ENCODE peak calls at places on chromosome 21, in four cellular contexts. One of them, this sample, is unnamed.
A peak's percentile ranks its signal among the peaks of the same experiment; 100 is the strongest.

GRCh38 chr21:28454978-28455600 is 537.6 kb downstream of the LTN1 start:
- DNase-seq in K562: no peak
- DNase-seq in GM12878: no peak
- DNase-seq in H1: no peak
- DNase-seq in this sample: no peak

GRCh38 chr21:14382486-14382834 is 486 bp downstream of the HSPA13 start:
- DNase-seq in GM12878: no peak
- DNase-seq in H1: no peak
- DNase-seq in K562: no peak
- DNase-seq in this sample: no peak

GRCh38 chr21:32994305-32994704 is 31.4 kb upstream of the OLIG2 start:
- DNase-seq in GM12878: no peak
- DNase-seq in K562: peak; percentile 25
- DNase-seq in H1: no peak
- DNase-seq in this sample: no peak

GRCh38 chr21:40967771-40968170 is 120.8 kb upstream of the DSCAM start:
- DNase-seq in K562: no peak
- DNase-seq in GM12878: no peak
- DNase-seq in H1: peak; percentile 31
- DNase-seq in this sample: no peak

GRCh38 chr21:25528511-25528910 is 78.8 kb downstream of the MRPL39 start:
- DNase-seq in H1: no peak
- DNase-seq in GM12878: no peak
- DNase-seq in K562: no peak
- DNase-seq in this sample: no peak

GRCh38 chr21:32770514-32771133 is 931 bp downstream of the PAXBP1 start:
- DNase-seq in H1: no peak
- DNase-seq in K562: no peak
- DNase-seq in GM12878: no peak
- DNase-seq in this sample: peak; percentile 10

GRCh38 chr21:37863842-37864241 is 52.4 kb downstream of the KCNJ6 start:
- DNase-seq in H1: no peak
- DNase-seq in GM12878: no peak
- DNase-seq in K562: no peak
- DNase-seq in this sample: no peak

GRCh38 chr21:31279214-31279613 is 64.8 kb downstream of the TIAM1 start:
- DNase-seq in GM12878: no peak
- DNase-seq in K562: no peak
- DNase-seq in H1: no peak
- DNase-seq in this sample: no peak

GRCh38 chr21:14957836-14958235 is 107.0 kb downstream of the NRIP1 start:
- DNase-seq in H1: no peak
- DNase-seq in GM12878: no peak
- DNase-seq in K562: no peak
- DNase-seq in this sample: no peak

GRCh38 chr21:16084776-16085364 is 355.1 kb downstream of the USP25 start:
- DNase-seq in K562: no peak
- DNase-seq in H1: no peak
- DNase-seq in GM12878: no peak
- DNase-seq in this sample: no peak

GRCh38 chr21:41152149-41152548 is 15.8 kb upstream of the BACE2 start:
- DNase-seq in GM12878: no peak
- DNase-seq in H1: no peak
- DNase-seq in K562: no peak
- DNase-seq in this sample: no peak

GRCh38 chr21:23921670-23922418 is 1685.4 kb downstream of the MRPL39 start:
- DNase-seq in GM12878: no peak
- DNase-seq in H1: no peak
- DNase-seq in K562: peak; percentile 42
- DNase-seq in this sample: no peak

GRCh38 chr21:31220567-31220966 is 123.5 kb downstream of the TIAM1 start:
- DNase-seq in K562: no peak
- DNase-seq in H1: no peak
- DNase-seq in GM12878: no peak
- DNase-seq in this sample: peak; percentile 57

GRCh38 chr21:19048088-19048672 is 644.6 kb upstream of the TMPRSS15 start:
- DNase-seq in GM12878: no peak
- DNase-seq in K562: no peak
- DNase-seq in H1: no peak
- DNase-seq in this sample: no peak

GRCh38 chr21:31310750-31311149 is 33.3 kb downstream of the TIAM1 start:
- DNase-seq in K562: no peak
- DNase-seq in GM12878: no peak
- DNase-seq in H1: no peak
- DNase-seq in this sample: no peak

GRCh38 chr21:38258803-38259485 is 2.2 kb downstream of the KCNJ15 start:
- DNase-seq in GM12878: no peak
- DNase-seq in K562: no peak
- DNase-seq in H1: no peak
- DNase-seq in this sample: no peak

GRCh38 chr21:39349211-39350093 is 564 bp upstream of the HMGN1 start:
- DNase-seq in K562: peak; percentile 100
- DNase-seq in GM12878: peak; percentile 82
- DNase-seq in H1: peak; percentile 84
- DNase-seq in this sample: peak; percentile 93

DNA sequence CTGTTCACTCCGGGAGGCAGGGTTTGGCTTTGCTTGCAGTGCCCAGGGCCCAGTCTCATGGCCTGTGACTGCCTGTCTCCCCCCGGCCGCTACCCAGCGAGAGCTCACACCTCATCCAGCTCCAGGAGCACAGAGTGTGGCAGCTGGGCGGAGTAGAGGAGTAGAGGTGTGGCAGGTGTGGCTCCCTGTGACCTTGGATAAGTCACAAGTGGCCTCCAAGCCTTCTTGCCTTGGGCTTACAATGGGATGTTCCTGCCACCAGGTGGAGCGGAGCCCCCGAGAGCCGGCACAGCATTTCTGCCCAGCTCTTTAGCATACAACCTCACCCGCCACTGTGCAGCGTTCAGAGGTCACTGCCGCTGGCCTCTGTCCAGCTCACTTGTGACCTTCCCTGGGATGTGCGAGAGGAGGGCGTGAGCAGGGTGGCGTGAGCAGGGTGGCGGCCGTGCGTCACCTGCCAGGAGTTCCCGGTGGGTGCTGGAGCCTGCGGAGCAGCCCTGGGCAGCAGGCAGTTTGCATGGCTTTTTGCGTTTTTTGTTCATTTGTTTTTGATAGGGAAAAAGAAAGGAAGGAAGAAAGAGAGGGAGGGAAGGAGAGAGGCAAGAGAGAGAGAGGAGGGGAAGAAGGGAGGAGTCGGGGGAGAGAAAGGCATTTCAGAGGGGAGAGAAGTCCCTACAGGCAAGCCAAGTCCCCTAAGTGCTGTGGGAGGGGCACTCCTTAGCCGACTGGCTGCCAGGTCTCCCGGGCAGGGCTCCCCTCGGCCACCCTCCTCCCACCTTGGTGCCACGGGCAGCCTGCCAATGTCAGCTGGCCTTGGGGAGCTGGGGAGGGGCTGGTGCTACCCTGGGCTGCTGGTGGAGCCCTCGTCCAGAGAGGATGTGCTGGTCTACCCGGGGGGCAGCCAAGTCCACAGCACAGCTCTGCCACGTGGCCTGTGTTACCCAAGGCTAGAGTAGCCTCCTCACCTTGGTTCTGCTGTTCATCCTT is 42.6 kb downstream of the CRYAA start:
- DNase-seq in H1: no peak
- DNase-seq in GM12878: no peak
- DNase-seq in K562: no peak
- DNase-seq in this sample: peak; percentile 90
- TF ChIP-seq CREB1 in H1: no peak
- TF ChIP-seq CREB1 in GM12878: no peak
- TF ChIP-seq CREB1 in K562: no peak
- TF ChIP-seq CREB1 in this sample: peak; percentile 38

GRCh38 chr21:44984792-44985440 is 45.1 kb downstream of the SLX9 start:
- DNase-seq in GM12878: no peak
- DNase-seq in H1: no peak
- DNase-seq in K562: peak; percentile 44
- DNase-seq in this sample: peak; percentile 91

GRCh38 chr21:44982558-44983244 is 42.9 kb downstream of the SLX9 start:
- DNase-seq in K562: no peak
- DNase-seq in GM12878: no peak
- DNase-seq in H1: no peak
- DNase-seq in this sample: peak; percentile 80

GRCh38 chr21:44985441-44986401 is 45.9 kb downstream of the SLX9 start:
- DNase-seq in K562: no peak
- DNase-seq in GM12878: no peak
- DNase-seq in H1: no peak
- DNase-seq in this sample: no peak

GRCh38 chr21:44983421-44984206 is 43.8 kb downstream of the SLX9 start:
- DNase-seq in GM12878: no peak
- DNase-seq in H1: no peak
- DNase-seq in K562: no peak
- DNase-seq in this sample: peak; percentile 35

GRCh38 chr21:44984428-44984791 is 44.6 kb downstream of the SLX9 start:
- DNase-seq in GM12878: no peak
- DNase-seq in K562: no peak
- DNase-seq in H1: no peak
- DNase-seq in this sample: peak; percentile 28
- H3K9ac ChIP-seq in GM12878: no peak overlapping the region
- H3K9ac ChIP-seq in K562: no peak overlapping the region
- H3K9ac ChIP-seq in H1: no peak overlapping the region
- H3K9ac ChIP-seq in this sample: peak overlapping the region; percentile 67

DNA sequence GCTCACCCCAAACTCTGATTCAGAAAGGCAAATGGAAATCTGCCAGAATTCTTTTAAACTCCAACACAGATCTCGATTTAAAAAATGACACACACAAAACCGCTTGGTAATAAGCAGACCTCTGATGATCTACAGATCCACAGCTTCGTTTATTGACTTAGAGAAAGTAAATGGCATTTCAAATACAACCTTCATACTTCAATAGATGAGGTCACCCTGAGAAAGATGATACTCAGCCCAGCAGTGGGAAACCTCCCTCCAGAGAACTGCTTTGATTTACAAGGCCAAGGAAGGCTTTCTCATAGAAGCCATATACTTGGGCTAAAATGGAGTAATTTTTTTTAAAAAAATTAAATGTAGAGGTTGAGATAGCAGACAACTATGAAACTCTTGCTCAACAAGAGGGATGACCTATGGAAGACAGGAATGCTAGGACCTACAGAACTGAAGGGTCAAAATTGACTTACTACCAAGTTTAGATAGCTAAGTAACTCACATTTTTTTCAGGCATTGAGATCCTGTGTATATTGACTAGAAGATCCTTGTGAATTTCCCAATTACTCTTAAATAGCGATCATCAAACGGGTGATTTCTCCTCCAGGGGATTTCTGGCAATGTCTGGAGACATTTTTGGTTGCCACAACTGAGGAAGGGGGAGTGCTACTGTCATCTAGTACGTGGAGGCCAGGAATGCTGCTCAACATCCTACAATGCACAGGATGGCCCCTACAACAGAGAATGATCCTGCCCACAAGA is 143.9 kb downstream of the CLIC6 start:
- DNase-seq in H1: no peak
- DNase-seq in K562: no peak
- DNase-seq in GM12878: no peak
- DNase-seq in this sample: peak; percentile 78
- TF ChIP-seq CREB1 in H1: no peak
- TF ChIP-seq CREB1 in K562: no peak
- TF ChIP-seq CREB1 in GM12878: no peak
- TF ChIP-seq CREB1 in this sample: no peak

GRCh38 chr21:36163780-36164426 is 7.3 kb downstream of the DOP1B start:
- DNase-seq in K562: no peak
- DNase-seq in GM12878: no peak
- DNase-seq in H1: no peak
- DNase-seq in this sample: no peak

GRCh38 chr21:36165356-36165755 is 8.7 kb downstream of the DOP1B start:
- DNase-seq in K562: no peak
- DNase-seq in H1: no peak
- DNase-seq in GM12878: no peak
- DNase-seq in this sample: no peak

GRCh38 chr21:36169465-36170128 is 13.0 kb downstream of the DOP1B start:
- DNase-seq in K562: no peak
- DNase-seq in H1: no peak
- DNase-seq in GM12878: no peak
- DNase-seq in this sample: no peak

GRCh38 chr21:36164427-36164784 is 7.8 kb downstream of the DOP1B start:
- DNase-seq in H1: no peak
- DNase-seq in K562: no peak
- DNase-seq in GM12878: no peak
- DNase-seq in this sample: peak; percentile 86

GRCh38 chr21:36166705-36167104 is 10.1 kb downstream of the DOP1B start:
- DNase-seq in K562: no peak
- DNase-seq in GM12878: no peak
- DNase-seq in H1: no peak
- DNase-seq in this sample: no peak
- H3K9ac ChIP-seq in K562: no peak overlapping the region
- H3K9ac ChIP-seq in GM12878: no peak overlapping the region
- H3K9ac ChIP-seq in H1: no peak overlapping the region
- H3K9ac ChIP-seq in this sample: no peak overlapping the region

GRCh38 chr21:17088500-17088899 is 424.3 kb upstream of the CXADR start:
- DNase-seq in GM12878: no peak
- DNase-seq in K562: no peak
- DNase-seq in H1: no peak
- DNase-seq in this sample: no peak

DNA sequence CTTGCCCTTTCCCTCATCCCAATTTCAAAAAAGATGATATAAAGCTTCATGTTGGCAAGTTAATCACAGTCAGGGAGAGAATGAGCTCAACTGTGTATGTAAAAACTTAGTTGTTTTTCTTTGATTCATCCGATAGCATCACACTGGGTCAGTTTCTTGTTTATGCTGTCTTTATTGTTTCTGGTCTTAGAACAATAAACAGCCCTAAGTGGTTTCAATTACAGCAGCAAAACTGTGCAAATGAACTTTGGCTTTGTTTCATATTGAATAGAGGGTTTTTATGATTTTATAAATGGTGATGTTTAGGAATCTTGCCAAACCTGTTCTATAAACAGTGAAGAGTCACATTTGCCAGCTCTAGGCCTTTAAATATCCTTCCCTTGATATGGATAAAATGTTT is 423.7 kb upstream of the CXADR start:
- DNase-seq in K562: no peak
- DNase-seq in GM12878: no peak
- DNase-seq in H1: no peak
- DNase-seq in this sample: no peak
- TF ChIP-seq CREB1 in K562: no peak
- TF ChIP-seq CREB1 in GM12878: no peak
- TF ChIP-seq CREB1 in H1: no peak
- TF ChIP-seq CREB1 in this sample: no peak

GRCh38 chr21:45986316-45987051 is 4.9 kb downstream of the COL6A1 start:
- DNase-seq in K562: no peak
- DNase-seq in GM12878: no peak
- DNase-seq in H1: no peak
- DNase-seq in this sample: no peak

GRCh38 chr21:45983981-45984551 is 2.5 kb downstream of the COL6A1 start:
- DNase-seq in K562: peak; percentile 65
- DNase-seq in H1: no peak
- DNase-seq in GM12878: no peak
- DNase-seq in this sample: no peak

GRCh38 chr21:45987121-45987711 is 5.6 kb downstream of the COL6A1 start:
- DNase-seq in GM12878: no peak
- DNase-seq in K562: no peak
- DNase-seq in H1: no peak
- DNase-seq in this sample: no peak

GRCh38 chr21:45984584-45985095 is 3.1 kb downstream of the COL6A1 start:
- DNase-seq in GM12878: no peak
- DNase-seq in H1: no peak
- DNase-seq in K562: no peak
- DNase-seq in this sample: no peak

GRCh38 chr21:45985471-45986315 is 4.1 kb downstream of the COL6A1 start:
- DNase-seq in H1: no peak
- DNase-seq in GM12878: no peak
- DNase-seq in K562: no peak
- DNase-seq in this sample: no peak
- H3K9ac ChIP-seq in H1: no peak overlapping the region
- H3K9ac ChIP-seq in GM12878: no peak overlapping the region
- H3K9ac ChIP-seq in K562: no peak overlapping the region
- H3K9ac ChIP-seq in this sample: no peak overlapping the region

This sample was measured in HepG2.